ENCODE peak calls at places on chromosomes 6 and 20, in four cellular contexts. T, R, X and F are unnamed samples.

GRCh38 chr6:39357998-39358686 is 35.6 kb upstream of the KCNK16 start:
- DNase-seq in T (no peak), R (no peak), X (no peak), F (no peak)

GRCh38 chr6:123263981-123264380 is 267.9 kb downstream of the CLVS2 start:
- DNase-seq in R (no peak), X (no peak), T (no peak), F (no peak)

GRCh38 chr6:11848852-11849731 is 70.5 kb upstream of the ADTRP start:
- DNase-seq in T (no peak), R (no peak), X (no peak), F (no peak)

GRCh38 chr6:157134402-157135074 is 188.8 kb downstream of the TMEM242 start:
- DNase-seq in T (no peak), R (no peak), X (no peak), F (no peak)

GRCh38 chr20:4026093-4026601 is 10.8 kb upstream of the RNF24 start:
- DNase-seq in R (peak; percentile 22), X (no peak), T (peak; percentile 29), F (no peak)

GRCh38 chr20:14336667-14337066 is 745 bp downstream of the FLRT3 start:
- DNase-seq in X (no peak), R (no peak), T (peak; percentile 12), F (no peak)

GRCh38 chr20:32961956-32962517 is 42.2 kb downstream of the SUN5 start:
- DNase-seq in X (no peak), T (no peak), R (no peak), F (no peak)

GRCh38 chr20:47189060-47189459 is 167.4 kb downstream of the ZMYND8 start:
- DNase-seq in R (no peak), T (no peak), X (no peak), F (no peak)

GRCh38 chr20:20173269-20173668 is 120.9 kb downstream of the CFAP61 start:
- DNase-seq in T (no peak), X (no peak), R (no peak), F (no peak)

GRCh38 chr20:62736407-62737071 is 27.9 kb downstream of the NTSR1 start:
- DNase-seq in R (no peak), X (no peak), T (no peak), F (no peak)

GRCh38 chr20:50146732-50147662 is 6.5 kb downstream of the PEDS1 start:
- DNase-seq in R (peak; percentile 41), X (no peak), T (no peak), F (peak; percentile 45)

DNA sequence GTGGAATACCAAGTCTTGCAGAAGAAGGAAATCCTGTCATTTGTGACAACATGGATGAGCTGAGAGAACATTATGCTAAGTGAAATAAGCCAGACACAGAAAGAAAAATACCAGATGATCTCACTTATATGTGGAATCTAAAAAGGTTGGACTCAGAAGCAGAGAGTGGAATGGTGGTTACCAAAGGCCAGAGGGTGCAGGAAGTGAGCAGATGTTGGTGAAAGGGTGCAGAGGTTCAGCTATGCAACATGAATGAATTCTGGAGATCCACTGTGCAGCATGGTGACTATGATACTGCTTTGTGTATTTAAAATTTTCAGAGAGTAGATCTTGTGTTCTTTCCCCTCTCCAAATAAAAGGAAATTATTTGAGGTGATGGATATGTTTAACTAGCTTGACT is 10.9 kb upstream of the SLC22A1 start:
- DNase-seq in T (no peak), R (no peak), X (no peak), F (no peak)
- TF ChIP-seq EP300 in T (no peak), R (no peak), X (no peak), F (no peak)

GRCh38 chr6:167786859-167787675 is 39.6 kb upstream of the AFDN start:
- DNase-seq in T (no peak), R (no peak), X (no peak), F (no peak)
- TF ChIP-seq BRCA1 in T (no peak), R (no peak), X (no peak), F (no peak)

GRCh38 chr6:35034411-35035171 is 106.5 kb downstream of the TCP11 start:
- DNase-seq in R (no peak), X (no peak), T (no peak), F (no peak)
- TF ChIP-seq EP300 in R (no peak), X (no peak), T (no peak), F (no peak)

GRCh38 chr20:17881741-17882064 is 86.9 kb downstream of the SNX5 start:
- DNase-seq in R (no peak), X (no peak), T (no peak), F (no peak)
- TF ChIP-seq BRCA1 in R (no peak), X (no peak), T (no peak), F (no peak)

DNA sequence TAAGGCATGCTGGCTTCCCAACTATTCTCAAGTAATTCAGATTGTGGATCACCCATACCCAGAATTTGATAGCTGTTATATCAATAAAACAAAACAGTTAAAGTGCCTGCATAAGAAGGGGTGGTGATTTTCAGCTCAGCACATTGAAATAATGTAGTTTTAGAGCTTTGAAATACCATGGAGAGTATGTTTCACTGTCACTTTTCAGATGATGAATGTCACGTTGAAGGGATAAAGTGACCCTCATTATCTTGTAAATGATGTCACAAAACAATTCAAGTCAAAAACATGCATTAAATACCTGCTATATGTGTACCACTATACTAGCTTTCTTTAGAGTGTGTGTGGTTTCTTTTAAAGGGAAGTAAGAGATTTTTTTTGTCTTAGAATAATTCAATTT is 27.6 kb downstream of the MLIP start:
- DNase-seq in X (no peak), R (no peak), T (no peak), F (no peak)
- TF ChIP-seq EP300 in X (no peak), R (no peak), T (no peak), F (no peak)

GRCh38 chr6:149325648-149326236 is 8.2 kb downstream of the TAB2 start:
- DNase-seq in R (no peak), X (no peak), T (no peak), F (no peak)
- TF ChIP-seq BRCA1 in R (no peak), X (no peak), T (no peak), F (no peak)

GRCh38 chr6:137777299-137778075 is 89.6 kb upstream of the TNFAIP3 start:
- DNase-seq in R (no peak), T (no peak), X (no peak), F (no peak)

GRCh38 chr6:137775720-137776119 is 91.3 kb upstream of the TNFAIP3 start:
- DNase-seq in T (no peak), R (no peak), X (no peak), F (no peak)

GRCh38 chr6:137775192-137775591 is 91.9 kb upstream of the TNFAIP3 start:
- DNase-seq in R (no peak), X (no peak), T (no peak), F (no peak)

GRCh38 chr6:137776256-137776655 is 90.8 kb upstream of the TNFAIP3 start:
- DNase-seq in T (no peak), R (no peak), X (no peak), F (no peak)

DNA sequence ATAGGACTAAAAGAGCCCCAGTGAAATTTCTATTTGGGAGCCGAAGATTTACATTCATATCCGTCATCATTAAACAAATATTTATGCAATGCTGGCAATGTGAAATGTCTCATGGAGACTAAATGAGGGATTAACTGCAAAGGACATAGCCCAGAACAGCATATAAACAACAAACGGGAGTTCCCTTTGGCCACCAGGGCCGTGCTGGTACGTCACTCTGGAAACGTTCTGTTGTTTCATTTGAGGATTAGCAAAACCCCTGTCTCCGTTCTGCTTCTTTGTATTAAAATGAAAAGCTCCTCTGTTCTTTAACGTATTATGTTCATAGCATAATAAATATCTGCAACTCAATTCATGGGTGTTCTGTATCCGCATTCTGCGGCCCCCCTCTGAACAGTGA is 90.3 kb upstream of the TNFAIP3 start:
- DNase-seq in R (no peak), T (no peak), X (no peak), F (no peak)
- TF ChIP-seq EP300 in R (no peak), T (no peak), X (no peak), F (no peak)

DNA sequence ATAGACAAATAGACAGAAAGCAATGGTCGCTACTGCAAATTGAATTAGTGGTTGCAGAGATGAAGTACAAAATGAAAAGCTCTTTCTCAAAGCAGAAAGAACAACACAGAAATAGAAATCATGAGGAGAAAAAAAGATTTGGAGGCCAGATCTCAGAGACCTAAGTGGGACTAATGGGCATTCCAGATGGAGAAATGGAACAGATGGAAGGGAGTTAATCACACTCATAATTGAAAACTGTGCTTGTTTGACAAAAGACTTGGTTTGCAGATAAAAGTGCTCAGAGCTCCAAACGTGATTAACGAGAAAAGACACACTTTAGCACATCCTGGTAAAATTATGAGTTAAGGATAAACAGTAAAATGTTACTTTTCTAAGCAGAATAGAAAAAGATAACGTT is 58.1 kb upstream of the SNRPB2 start:
- DNase-seq in X (no peak), T (no peak), R (no peak), F (no peak)
- TF ChIP-seq BRCA1 in X (no peak), T (no peak), R (no peak), F (no peak)

GRCh38 chr6:13297391-13297790 is 30.9 kb downstream of the TBC1D7 start:
- DNase-seq in R (no peak), T (no peak), X (no peak), F (no peak)

GRCh38 chr6:13299909-13300308 is 28.4 kb downstream of the TBC1D7 start:
- DNase-seq in T (no peak), R (no peak), X (no peak), F (no peak)

GRCh38 chr6:13300649-13301590 is 27.4 kb downstream of the TBC1D7 start:
- DNase-seq in X (no peak), R (no peak), T (peak; percentile 34), F (no peak)

GRCh38 chr6:13296536-13296997 is 31.8 kb downstream of the TBC1D7 start:
- DNase-seq in X (no peak), R (no peak), T (no peak), F (no peak)

GRCh38 chr6:13299403-13299821 is 28.9 kb downstream of the TBC1D7 start:
- DNase-seq in X (no peak), T (no peak), R (no peak), F (no peak)
- TF ChIP-seq EP300 in X (no peak), T (no peak), R (no peak), F (no peak)